ENCODE peak calls at places on chromosomes 3 and 15, in four cellular contexts. One of them, this sample, is unnamed.

GRCh38 chr3:65779393-65779792 is 259.3 kb downstream of the MAGI1 start:
- DNase-seq in WTC11: no peak
- DNase-seq in A549: no peak
- DNase-seq in K562: no peak
- DNase-seq in this sample: no peak

GRCh38 chr3:134249935-134250716 is 533 bp downstream of the RYK start:
- DNase-seq in K562: peak
- DNase-seq in WTC11: peak
- DNase-seq in A549: peak
- DNase-seq in this sample: peak

GRCh38 chr15:43749690-43750345 is 3.6 kb downstream of the PDIA3 start:
- DNase-seq in A549: no peak
- DNase-seq in WTC11: no peak
- DNase-seq in K562: no peak
- DNase-seq in this sample: no peak

GRCh38 chr15:55774113-55774970 is 31.4 kb upstream of the PRTG start:
- DNase-seq in A549: peak
- DNase-seq in WTC11: peak
- DNase-seq in K562: peak
- DNase-seq in this sample: peak

GRCh38 chr15:80167936-80168335 is 15.1 kb downstream of the FAH start:
- DNase-seq in K562: no peak
- DNase-seq in WTC11: no peak
- DNase-seq in A549: no peak
- DNase-seq in this sample: no peak

GRCh38 chr3:134065252-134065651 is 35.5 kb upstream of the SLCO2A1 start:
- DNase-seq in WTC11: no peak
- DNase-seq in A549: no peak
- DNase-seq in K562: no peak
- DNase-seq in this sample: no peak

GRCh38 chr15:63497642-63498100 is 6.7 kb upstream of the USP3 start:
- DNase-seq in K562: no peak
- DNase-seq in WTC11: no peak
- DNase-seq in A549: peak
- DNase-seq in this sample: no peak

GRCh38 chr15:69390575-69390974 is 23.6 kb upstream of the KIF23 start:
- DNase-seq in A549: no peak
- DNase-seq in K562: no peak
- DNase-seq in WTC11: no peak
- DNase-seq in this sample: no peak

GRCh38 chr15:62248277-62248974 is 83.3 kb upstream of the C2CD4B start:
- DNase-seq in WTC11: no peak
- DNase-seq in K562: no peak
- DNase-seq in A549: no peak
- DNase-seq in this sample: no peak

GRCh38 chr3:140537075-140537474 is 140.8 kb upstream of the TRIM42 start:
- DNase-seq in WTC11: no peak
- DNase-seq in K562: no peak
- DNase-seq in A549: no peak
- DNase-seq in this sample: no peak

GRCh38 chr3:147613710-147614109 is 204.5 kb downstream of the ZIC1 start:
- DNase-seq in A549: no peak
- DNase-seq in K562: no peak
- DNase-seq in WTC11: no peak
- DNase-seq in this sample: no peak

GRCh38 chr3:15470804-15471203 is 43.4 kb downstream of the EAF1 start:
- DNase-seq in K562: no peak
- DNase-seq in WTC11: no peak
- DNase-seq in A549: no peak
- DNase-seq in this sample: no peak

GRCh38 chr3:133699903-133700302 is 38.2 kb upstream of the TOPBP1 start:
- DNase-seq in WTC11: no peak
- DNase-seq in A549: no peak
- DNase-seq in K562: no peak
- DNase-seq in this sample: no peak

GRCh38 chr15:56887782-56888127 is 30.7 kb upstream of the TCF12 start:
- DNase-seq in A549: no peak
- DNase-seq in K562: no peak
- DNase-seq in WTC11: no peak
- DNase-seq in this sample: no peak

GRCh38 chr15:56886450-56886856 is 32.0 kb upstream of the TCF12 start:
- DNase-seq in A549: no peak
- DNase-seq in K562: no peak
- DNase-seq in WTC11: no peak
- DNase-seq in this sample: peak

GRCh38 chr15:56883088-56883487 is 35.4 kb upstream of the TCF12 start:
- DNase-seq in K562: no peak
- DNase-seq in WTC11: no peak
- DNase-seq in A549: no peak
- DNase-seq in this sample: no peak

GRCh38 chr15:56890038-56890437 is 28.4 kb upstream of the TCF12 start:
- DNase-seq in A549: no peak
- DNase-seq in WTC11: no peak
- DNase-seq in K562: no peak
- DNase-seq in this sample: no peak

DNA sequence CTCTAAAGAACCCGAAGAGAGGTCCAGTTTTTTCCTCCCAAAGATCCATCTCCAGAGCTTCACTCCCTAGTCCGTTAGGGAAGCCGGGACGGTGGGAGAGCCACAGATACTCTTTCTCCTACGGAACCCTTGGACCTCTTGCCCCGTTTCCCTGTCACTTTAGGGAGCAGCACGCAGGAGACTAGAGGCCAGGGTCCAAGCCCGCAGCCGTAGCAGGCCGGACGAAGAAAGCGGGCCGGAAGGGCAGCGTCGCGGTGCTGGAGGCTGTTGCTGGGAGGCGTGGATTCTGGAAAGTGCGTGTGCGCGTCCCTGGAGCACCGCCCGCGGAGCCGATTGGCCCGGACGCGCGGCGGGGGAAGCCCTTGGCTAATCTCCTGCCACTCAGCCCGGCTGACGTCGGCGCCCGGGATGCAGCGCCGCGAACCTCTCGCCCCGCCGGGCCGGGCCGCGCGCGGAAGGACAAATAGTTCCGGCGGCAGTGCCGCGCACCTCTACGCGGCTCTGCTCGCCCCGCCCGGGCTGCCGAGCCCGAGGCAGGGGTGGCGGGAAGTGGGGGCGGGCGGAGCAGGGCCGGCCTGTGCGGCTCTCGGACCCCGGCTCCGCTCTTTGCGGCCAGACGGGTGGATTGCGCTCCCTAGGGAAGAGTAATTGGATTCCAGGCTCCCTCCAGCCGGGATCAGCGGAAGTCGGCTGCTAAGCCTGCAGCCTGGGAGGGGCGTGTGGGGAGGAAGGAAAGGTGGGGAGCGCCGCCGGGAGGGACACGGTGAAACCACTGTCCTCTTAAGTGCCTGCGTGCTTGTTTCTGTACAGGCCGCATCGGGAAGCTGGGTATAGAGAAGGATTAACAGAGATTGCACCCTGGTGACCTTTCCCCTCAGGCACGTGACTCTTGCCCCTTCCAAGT is 31.3 kb upstream of the TCF12 start:
- DNase-seq in A549: peak
- DNase-seq in WTC11: peak
- DNase-seq in K562: peak
- DNase-seq in this sample: peak
- TF ChIP-seq NR3C1 in A549: no peak
- TF ChIP-seq NR3C1 in WTC11: no peak
- TF ChIP-seq NR3C1 in K562: no peak
- TF ChIP-seq NR3C1 in this sample: no peak

GRCh38 chr3:46500631-46501377 is 3.0 kb downstream of the RTP3 start:
- DNase-seq in WTC11: no peak
- DNase-seq in A549: no peak
- DNase-seq in K562: no peak
- DNase-seq in this sample: no peak
- TF ChIP-seq NR3C1 in WTC11: no peak
- TF ChIP-seq NR3C1 in A549: no peak
- TF ChIP-seq NR3C1 in K562: no peak
- TF ChIP-seq NR3C1 in this sample: no peak

GRCh38 chr15:74008901-74009300 is 14.4 kb downstream of the PML start:
- DNase-seq in WTC11: no peak
- DNase-seq in A549: no peak
- DNase-seq in K562: no peak
- DNase-seq in this sample: no peak

GRCh38 chr15:74006774-74007639 is 12.5 kb downstream of the PML start:
- DNase-seq in K562: no peak
- DNase-seq in WTC11: no peak
- DNase-seq in A549: no peak
- DNase-seq in this sample: no peak

GRCh38 chr15:74010929-74011540 is 16.5 kb downstream of the PML start:
- DNase-seq in WTC11: no peak
- DNase-seq in K562: no peak
- DNase-seq in A549: no peak
- DNase-seq in this sample: peak

GRCh38 chr15:74011610-74012009 is 17.1 kb downstream of the PML start:
- DNase-seq in WTC11: no peak
- DNase-seq in A549: no peak
- DNase-seq in K562: no peak
- DNase-seq in this sample: no peak

DNA sequence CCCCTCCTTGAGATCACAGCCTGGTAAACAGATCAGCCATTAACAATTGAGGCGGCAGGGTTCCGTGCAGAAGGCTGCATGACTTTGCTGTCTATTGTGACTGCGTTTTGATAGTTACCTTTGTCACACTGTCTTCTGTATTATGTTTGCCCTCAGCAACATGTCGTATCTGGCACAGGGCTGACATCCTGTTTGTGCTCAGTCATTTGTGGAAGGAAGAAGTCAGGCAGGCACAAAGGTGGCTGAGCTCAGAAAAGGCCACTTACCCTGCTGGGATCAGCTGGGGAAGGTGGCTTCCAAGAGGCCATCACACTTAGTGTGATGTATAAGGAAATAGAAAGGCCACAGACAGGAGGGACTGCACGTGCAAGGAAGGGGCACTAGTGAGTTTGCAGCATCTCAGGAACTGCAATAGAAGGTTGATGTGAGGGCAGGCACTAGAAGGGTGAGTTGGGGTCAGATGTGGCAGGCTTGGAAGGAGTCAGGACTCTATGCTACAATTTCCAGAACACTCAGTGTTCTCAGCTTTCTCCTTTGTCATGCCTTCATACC is 13.4 kb downstream of the PML start:
- DNase-seq in K562: no peak
- DNase-seq in A549: no peak
- DNase-seq in WTC11: no peak
- DNase-seq in this sample: no peak
- TF ChIP-seq NR3C1 in K562: no peak
- TF ChIP-seq NR3C1 in A549: no peak
- TF ChIP-seq NR3C1 in WTC11: no peak
- TF ChIP-seq NR3C1 in this sample: no peak

GRCh38 chr3:172085557-172085895 is 46.1 kb downstream of the FNDC3B start:
- DNase-seq in WTC11: no peak
- DNase-seq in K562: no peak
- DNase-seq in A549: no peak
- DNase-seq in this sample: no peak

GRCh38 chr3:172087827-172088580 is 48.6 kb downstream of the FNDC3B start:
- DNase-seq in A549: no peak
- DNase-seq in WTC11: no peak
- DNase-seq in K562: no peak
- DNase-seq in this sample: no peak

GRCh38 chr3:172089250-172089649 is 49.9 kb downstream of the FNDC3B start:
- DNase-seq in WTC11: no peak
- DNase-seq in A549: no peak
- DNase-seq in K562: no peak
- DNase-seq in this sample: no peak

GRCh38 chr3:172086071-172086470 is 46.7 kb downstream of the FNDC3B start:
- DNase-seq in WTC11: no peak
- DNase-seq in K562: no peak
- DNase-seq in A549: no peak
- DNase-seq in this sample: no peak

DNA sequence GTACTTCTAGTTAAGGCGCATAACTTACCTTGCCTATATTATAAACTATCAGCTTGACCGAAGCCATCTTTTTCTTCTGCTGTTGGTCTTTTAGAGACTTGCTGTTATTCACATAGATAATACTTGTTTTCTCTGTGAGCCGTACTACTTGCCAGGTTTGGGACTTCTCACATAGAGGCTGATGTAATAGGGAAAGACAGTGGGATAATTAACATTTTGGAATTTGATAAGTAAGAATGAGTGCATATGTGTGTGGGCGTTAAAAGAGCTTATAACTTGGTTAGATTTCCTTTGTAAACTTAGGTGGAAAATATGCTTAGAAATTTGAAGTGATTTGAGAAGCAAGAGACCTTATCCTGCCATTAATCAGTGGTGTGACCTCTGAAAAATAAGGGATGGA is 47.8 kb downstream of the FNDC3B start:
- DNase-seq in WTC11: no peak
- DNase-seq in K562: no peak
- DNase-seq in A549: no peak
- DNase-seq in this sample: no peak
- TF ChIP-seq NR3C1 in WTC11: no peak
- TF ChIP-seq NR3C1 in K562: no peak
- TF ChIP-seq NR3C1 in A549: no peak
- TF ChIP-seq NR3C1 in this sample: no peak

GRCh38 chr3:125191256-125191655 is 21.3 kb downstream of the SLC12A8 start:
- DNase-seq in K562: no peak
- DNase-seq in A549: no peak
- DNase-seq in WTC11: no peak
- DNase-seq in this sample: no peak

GRCh38 chr3:125194061-125194848 is 18.3 kb downstream of the SLC12A8 start:
- DNase-seq in K562: no peak
- DNase-seq in A549: no peak
- DNase-seq in WTC11: no peak
- DNase-seq in this sample: no peak

GRCh38 chr3:125192190-125193035 is 20.1 kb downstream of the SLC12A8 start:
- DNase-seq in K562: no peak
- DNase-seq in WTC11: peak
- DNase-seq in A549: no peak
- DNase-seq in this sample: no peak

GRCh38 chr3:125191730-125192129 is 20.8 kb downstream of the SLC12A8 start:
- DNase-seq in K562: no peak
- DNase-seq in A549: no peak
- DNase-seq in WTC11: no peak
- DNase-seq in this sample: no peak

GRCh38 chr3:125194849-125195601 is 17.5 kb downstream of the SLC12A8 start:
- DNase-seq in K562: no peak
- DNase-seq in WTC11: no peak
- DNase-seq in A549: no peak
- DNase-seq in this sample: no peak
- TF ChIP-seq NR3C1 in K562: no peak
- TF ChIP-seq NR3C1 in WTC11: no peak
- TF ChIP-seq NR3C1 in A549: no peak
- TF ChIP-seq NR3C1 in this sample: no peak

GRCh38 chr15:93209690-93210425 is 120.8 kb upstream of the RGMA start:
- DNase-seq in WTC11: no peak
- DNase-seq in A549: no peak
- DNase-seq in K562: no peak
- DNase-seq in this sample: no peak
- TF ChIP-seq NR3C1 in WTC11: no peak
- TF ChIP-seq NR3C1 in A549: no peak
- TF ChIP-seq NR3C1 in K562: no peak
- TF ChIP-seq NR3C1 in this sample: no peak

This sample was measured in HepG2.